ENCODE peak calls at places on chromosomes 12 and 14, in nine cellular contexts. One of them, this sample, is unnamed.

GRCh38 chr12:101829639-101830390 is 944 bp downstream of the GNPTAB start:
- DNase-seq in NB4: peak; percentile 21
- DNase-seq in NCI-H1694 treated with DMSO at 0.1 percent for 48 hours: no peak
- DNase-seq in astrocyte of the spinal cord: peak; percentile 20
- DNase-seq in stimulated activated CD4-positive, alpha-beta T cell treated with anti-CD3 and anti-CD28 coated beads, Interleukin-1b, Interleukin-23, amount 100 ng/mL, for 1 hour: no peak
- DNase-seq in T-cell: no peak
- DNase-seq in NCI-H510A: no peak
- DNase-seq in fibroblast of mammary gland: no peak
- DNase-seq in colonic mucosa: no peak
- DNase-seq in this sample: peak; percentile 4

GRCh38 chr12:129607293-129607692 is 296.5 kb downstream of the TMEM132D start:
- DNase-seq in NCI-H510A: no peak
- DNase-seq in NCI-H1694 treated with DMSO at 0.1 percent for 48 hours: no peak
- DNase-seq in NB4: no peak
- DNase-seq in colonic mucosa: no peak
- DNase-seq in stimulated activated CD4-positive, alpha-beta T cell treated with anti-CD3 and anti-CD28 coated beads, Interleukin-1b, Interleukin-23, amount 100 ng/mL, for 1 hour: no peak
- DNase-seq in T-cell: no peak
- DNase-seq in fibroblast of mammary gland: no peak
- DNase-seq in astrocyte of the spinal cord: peak; percentile 90
- DNase-seq in this sample: no peak

GRCh38 chr12:2490746-2491145 is 304.0 kb upstream of the FKBP4 start:
- DNase-seq in stimulated activated CD4-positive, alpha-beta T cell treated with anti-CD3 and anti-CD28 coated beads, Interleukin-1b, Interleukin-23, amount 100 ng/mL, for 1 hour: no peak
- DNase-seq in NB4: no peak
- DNase-seq in NCI-H510A: no peak
- DNase-seq in T-cell: no peak
- DNase-seq in fibroblast of mammary gland: no peak
- DNase-seq in colonic mucosa: no peak
- DNase-seq in astrocyte of the spinal cord: no peak
- DNase-seq in NCI-H1694 treated with DMSO at 0.1 percent for 48 hours: peak; percentile 9
- DNase-seq in this sample: no peak

GRCh38 chr14:59360923-59361794 is 104.0 kb downstream of the GPR135 start:
- DNase-seq in NB4: peak; percentile 95
- DNase-seq in stimulated activated CD4-positive, alpha-beta T cell treated with anti-CD3 and anti-CD28 coated beads, Interleukin-1b, Interleukin-23, amount 100 ng/mL, for 1 hour: no peak
- DNase-seq in fibroblast of mammary gland: peak; percentile 92
- DNase-seq in NCI-H1694 treated with DMSO at 0.1 percent for 48 hours: peak; percentile 85
- DNase-seq in colonic mucosa: peak; percentile 78
- DNase-seq in T-cell: no peak
- DNase-seq in NCI-H510A: peak; percentile 92
- DNase-seq in astrocyte of the spinal cord: peak; percentile 52
- DNase-seq in this sample: peak; percentile 81

GRCh38 chr14:39467889-39468524 is 35.8 kb upstream of the FBXO33 start:
- DNase-seq in astrocyte of the spinal cord: peak; percentile 43
- DNase-seq in colonic mucosa: no peak
- DNase-seq in NCI-H510A: no peak
- DNase-seq in NCI-H1694 treated with DMSO at 0.1 percent for 48 hours: no peak
- DNase-seq in stimulated activated CD4-positive, alpha-beta T cell treated with anti-CD3 and anti-CD28 coated beads, Interleukin-1b, Interleukin-23, amount 100 ng/mL, for 1 hour: no peak
- DNase-seq in NB4: peak; percentile 65
- DNase-seq in T-cell: no peak
- DNase-seq in fibroblast of mammary gland: peak; percentile 59
- DNase-seq in this sample: peak; percentile 56

GRCh38 chr12:75862692-75863471 is 168.7 kb downstream of the PHLDA1 start:
- DNase-seq in fibroblast of mammary gland: peak; percentile 89
- DNase-seq in colonic mucosa: no peak
- DNase-seq in T-cell: no peak
- DNase-seq in NCI-H1694 treated with DMSO at 0.1 percent for 48 hours: no peak
- DNase-seq in stimulated activated CD4-positive, alpha-beta T cell treated with anti-CD3 and anti-CD28 coated beads, Interleukin-1b, Interleukin-23, amount 100 ng/mL, for 1 hour: no peak
- DNase-seq in NCI-H510A: no peak
- DNase-seq in astrocyte of the spinal cord: peak; percentile 61
- DNase-seq in NB4: no peak
- DNase-seq in this sample: no peak

GRCh38 chr12:75558262-75558661 is 46.9 kb upstream of the KRR1 start:
- DNase-seq in NCI-H510A: no peak
- DNase-seq in fibroblast of mammary gland: no peak
- DNase-seq in colonic mucosa: no peak
- DNase-seq in NCI-H1694 treated with DMSO at 0.1 percent for 48 hours: no peak
- DNase-seq in T-cell: no peak
- DNase-seq in astrocyte of the spinal cord: no peak
- DNase-seq in NB4: no peak
- DNase-seq in stimulated activated CD4-positive, alpha-beta T cell treated with anti-CD3 and anti-CD28 coated beads, Interleukin-1b, Interleukin-23, amount 100 ng/mL, for 1 hour: no peak
- DNase-seq in this sample: no peak

GRCh38 chr12:34033628-34034296 is 11.5 kb downstream of the ALG10 start:
- DNase-seq in stimulated activated CD4-positive, alpha-beta T cell treated with anti-CD3 and anti-CD28 coated beads, Interleukin-1b, Interleukin-23, amount 100 ng/mL, for 1 hour: no peak
- DNase-seq in NCI-H1694 treated with DMSO at 0.1 percent for 48 hours: peak; percentile 21
- DNase-seq in NB4: peak; percentile 30
- DNase-seq in colonic mucosa: no peak
- DNase-seq in T-cell: no peak
- DNase-seq in NCI-H510A: no peak
- DNase-seq in astrocyte of the spinal cord: peak; percentile 51
- DNase-seq in fibroblast of mammary gland: peak; percentile 45
- DNase-seq in this sample: no peak

GRCh38 chr14:98259881-98260280 is 1012.1 kb downstream of the BCL11B start:
- DNase-seq in astrocyte of the spinal cord: no peak
- DNase-seq in NCI-H1694 treated with DMSO at 0.1 percent for 48 hours: no peak
- DNase-seq in T-cell: no peak
- DNase-seq in colonic mucosa: no peak
- DNase-seq in fibroblast of mammary gland: no peak
- DNase-seq in stimulated activated CD4-positive, alpha-beta T cell treated with anti-CD3 and anti-CD28 coated beads, Interleukin-1b, Interleukin-23, amount 100 ng/mL, for 1 hour: no peak
- DNase-seq in NCI-H510A: no peak
- DNase-seq in NB4: no peak
- DNase-seq in this sample: no peak

GRCh38 chr14:103679351-103679750 is 35.9 kb downstream of the XRCC3 start:
- DNase-seq in fibroblast of mammary gland: peak; percentile 35
- DNase-seq in T-cell: peak; percentile 50
- DNase-seq in astrocyte of the spinal cord: peak; percentile 16
- DNase-seq in colonic mucosa: peak; percentile 38
- DNase-seq in NCI-H510A: no peak
- DNase-seq in NCI-H1694 treated with DMSO at 0.1 percent for 48 hours: peak; percentile 83
- DNase-seq in stimulated activated CD4-positive, alpha-beta T cell treated with anti-CD3 and anti-CD28 coated beads, Interleukin-1b, Interleukin-23, amount 100 ng/mL, for 1 hour: no peak
- DNase-seq in NB4: peak; percentile 67
- DNase-seq in this sample: peak; percentile 24

GRCh38 chr12:65765436-65765813 is 58.9 kb upstream of the HMGA2 start:
- DNase-seq in stimulated activated CD4-positive, alpha-beta T cell treated with anti-CD3 and anti-CD28 coated beads, Interleukin-1b, Interleukin-23, amount 100 ng/mL, for 1 hour: no peak
- DNase-seq in fibroblast of mammary gland: peak; percentile 82
- DNase-seq in T-cell: no peak
- DNase-seq in NB4: no peak
- DNase-seq in NCI-H510A: no peak
- DNase-seq in colonic mucosa: no peak
- DNase-seq in astrocyte of the spinal cord: peak; percentile 64
- DNase-seq in NCI-H1694 treated with DMSO at 0.1 percent for 48 hours: no peak
- DNase-seq in this sample: no peak